ENCODE peak calls at places on chromosome 12, in eight cellular contexts. B, S, J, W, C, D, H and I are unnamed samples.

GRCh38 chr12:56450241-56450640 is 1.0 kb upstream of the TIMELESS start:
- DNase-seq in B (no peak), S (no peak), J (no peak), W (no peak), C (no peak), D (no peak), H (no peak), I (no peak)

GRCh38 chr12:50842637-50843493 is at the start of gene TMPRSS12:
- DNase-seq in B (no peak), S (no peak), J (peak; percentile 70), W (no peak), C (peak; percentile 51), D (peak; percentile 27), H (no peak), I (no peak)

GRCh38 chr12:79409562-79409961 is 281.2 kb downstream of the PAWR start:
- DNase-seq in B (peak; percentile 93), S (peak; percentile 81), J (no peak), W (peak; percentile 47), C (no peak), D (no peak), H (peak; percentile 90), I (peak; percentile 95)

GRCh38 chr12:50732591-50732990 is 31.3 kb upstream of the ATF1 start:
- DNase-seq in B (peak; percentile 75), S (peak; percentile 69), J (peak; percentile 82), W (no peak), C (no peak), D (no peak), H (peak; percentile 83), I (peak; percentile 46)

GRCh38 chr12:98373982-98374381 is 141.4 kb upstream of the TMPO start:
- DNase-seq in B (peak; percentile 8), S (no peak), J (no peak), W (no peak), C (no peak), D (no peak), H (peak; percentile 10), I (no peak)

GRCh38 chr12:5012337-5012736 is 31.3 kb upstream of the KCNA5 start:
- DNase-seq in B (no peak), S (no peak), J (no peak), W (no peak), C (no peak), D (no peak), H (no peak), I (no peak)

GRCh38 chr12:115762934-115763333 is 514.6 kb downstream of the MED13L start:
- DNase-seq in B (no peak), S (no peak), J (no peak), W (no peak), C (no peak), D (no peak), H (no peak), I (no peak)

GRCh38 chr12:22360772-22361171 is 26.3 kb upstream of the ST8SIA1 start:
- DNase-seq in B (no peak), S (no peak), J (no peak), W (no peak), C (no peak), D (no peak), H (no peak), I (no peak)

GRCh38 chr12:124654666-124655316 is 87.4 kb upstream of the NCOR2 start:
- DNase-seq in B (no peak), S (no peak), J (peak; percentile 95), W (no peak), C (peak; percentile 60), D (peak; percentile 83), H (no peak), I (no peak)

GRCh38 chr12:57940052-57940914 is 1.1 kb upstream of the ATP23 start:
- DNase-seq in B (no peak), S (no peak), J (no peak), W (no peak), C (no peak), D (no peak), H (no peak), I (no peak)

GRCh38 chr12:93514853-93515252 is 47.5 kb downstream of the MRPL42 start:
- DNase-seq in B (peak; percentile 67), S (peak; percentile 41), J (no peak), W (no peak), C (no peak), D (no peak), H (peak; percentile 55), I (peak; percentile 2)

GRCh38 chr12:94832780-94833760 is 170.4 kb downstream of the NDUFA12 start:
- DNase-seq in B (peak; percentile 73), S (no peak), J (no peak), W (peak; percentile 67), C (peak; percentile 13), D (peak; percentile 26), H (peak; percentile 70), I (peak; percentile 37)

GRCh38 chr12:46553266-46553665 is 180.7 kb upstream of the SLC38A2 start:
- DNase-seq in B (peak; percentile 64), S (no peak), J (no peak), W (no peak), C (no peak), D (no peak), H (peak; percentile 74), I (no peak)

GRCh38 chr12:91222746-91223145 is 40.1 kb upstream of the DCN start:
- DNase-seq in B (peak; percentile 83), S (no peak), J (no peak), W (no peak), C (no peak), D (no peak), H (peak; percentile 77), I (no peak)

GRCh38 chr12:122489038-122489437 is 11.7 kb downstream of the ZCCHC8 start:
- DNase-seq in B (no peak), S (no peak), J (no peak), W (no peak), C (no peak), D (no peak), H (no peak), I (no peak)

GRCh38 chr12:53952871-53953734 is 1.6 kb upstream of the HOXC12 start:
- DNase-seq in B (no peak), S (no peak), J (no peak), W (no peak), C (no peak), D (no peak), H (no peak), I (no peak)

GRCh38 chr12:123761841-123762714 is at the start of gene DNAH10:
- DNase-seq in B (no peak), S (no peak), J (peak; percentile 44), W (peak; percentile 81), C (no peak), D (no peak), H (no peak), I (no peak)

GRCh38 chr12:25372969-25373368 is 122.2 kb upstream of the KRAS start:
- DNase-seq in B (no peak), S (no peak), J (no peak), W (no peak), C (no peak), D (no peak), H (no peak), I (no peak)

GRCh38 chr12:4810219-4810671 is 90.0 kb downstream of the GALNT8 start:
- DNase-seq in B (no peak), S (no peak), J (no peak), W (no peak), C (no peak), D (no peak), H (no peak), I (no peak)

DNA sequence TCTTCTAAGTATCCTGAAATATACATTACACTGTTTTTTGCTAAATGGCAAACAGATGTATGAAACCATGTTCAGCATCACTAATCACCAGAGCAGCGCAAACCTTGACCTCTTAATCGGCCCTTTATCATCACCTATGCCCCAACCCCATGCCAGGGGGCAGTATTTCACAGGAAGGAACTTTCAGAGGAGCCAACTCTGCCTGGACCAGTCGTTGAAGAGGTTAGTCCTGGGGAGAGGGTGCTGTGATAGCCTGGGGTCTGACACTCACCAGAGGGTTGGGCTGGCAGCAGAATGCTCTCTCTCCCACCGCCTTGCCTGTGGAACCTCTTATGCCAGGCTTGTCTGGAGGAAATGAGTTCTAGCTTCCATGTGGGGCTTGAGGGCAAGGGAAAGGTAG is 411.7 kb downstream of the TMEM117 start:
- DNase-seq in B (no peak), S (no peak), J (no peak), W (no peak), C (no peak), D (no peak), H (no peak), I (no peak)
- TF ChIP-seq CTCF in B (no peak), S (no peak), J (no peak), W (no peak), C (no peak), D (no peak), H (no peak), I (no peak)

GRCh38 chr12:6630696-6631095 is 5.1 kb downstream of the LPAR5 start:
- DNase-seq in B (no peak), S (no peak), J (no peak), W (no peak), C (no peak), D (no peak), H (no peak), I (no peak)

GRCh38 chr12:6627598-6627997 is 8.2 kb downstream of the LPAR5 start:
- DNase-seq in B (no peak), S (no peak), J (no peak), W (no peak), C (no peak), D (no peak), H (no peak), I (no peak)

GRCh38 chr12:6635375-6635855 is 344 bp downstream of the LPAR5 start:
- DNase-seq in B (no peak), S (no peak), J (no peak), W (no peak), C (no peak), D (no peak), H (no peak), I (no peak)

GRCh38 chr12:6632026-6632978 is 3.5 kb downstream of the LPAR5 start:
- DNase-seq in B (no peak), S (no peak), J (no peak), W (no peak), C (peak; percentile 43), D (no peak), H (no peak), I (no peak)

GRCh38 chr12:6631549-6631961 is 4.2 kb downstream of the LPAR5 start:
- DNase-seq in B (no peak), S (no peak), J (no peak), W (no peak), C (no peak), D (no peak), H (no peak), I (no peak)
- H3K4me3 ChIP-seq in B (no peak overlapping the region), S (no peak overlapping the region), J (no peak overlapping the region), W (no peak overlapping the region), C (no peak overlapping the region), D (no peak overlapping the region), H (no peak overlapping the region), I (no peak overlapping the region)

GRCh38 chr12:89707992-89708792 is 446 bp downstream of the ATP2B1 start:
- DNase-seq in B (peak; percentile 13), S (no peak), J (peak; percentile 56), W (no peak), C (peak; percentile 38), D (peak; percentile 45), H (no peak), I (no peak)
- TF ChIP-seq CTCF in B (no peak), S (no peak), J (peak; percentile 34), W (no peak), C (no peak), D (no peak), H (peak; percentile 19), I (peak; percentile 20)

DNA sequence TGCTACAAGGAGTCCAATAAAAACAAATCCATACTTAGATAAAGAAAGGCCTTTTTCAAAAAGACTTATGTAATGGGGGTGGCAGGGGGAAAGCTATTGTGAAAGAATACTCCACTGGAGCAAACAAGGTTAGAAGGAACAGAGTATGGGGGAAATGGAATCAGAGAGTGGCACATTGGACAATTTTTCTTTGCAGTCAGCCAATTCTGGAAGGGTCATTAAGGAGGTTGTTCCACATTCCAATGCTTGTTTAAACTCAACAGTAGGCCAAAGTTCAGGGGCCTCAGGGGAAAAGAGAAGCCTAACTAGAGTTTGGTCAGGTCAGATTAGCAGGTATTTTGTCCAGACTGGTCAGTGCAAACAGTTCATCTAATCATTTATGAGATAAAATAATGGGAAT is 105.2 kb upstream of the RESF1 start:
- DNase-seq in B (no peak), S (no peak), J (no peak), W (no peak), C (no peak), D (no peak), H (no peak), I (no peak)
- H3K4me3 ChIP-seq in B (no peak overlapping the region), S (no peak overlapping the region), J (no peak overlapping the region), W (no peak overlapping the region), C (no peak overlapping the region), D (no peak overlapping the region), H (no peak overlapping the region), I (no peak overlapping the region)